ENCODE peak calls at places on chromosomes 5 and 9, in six cellular contexts. One of them, this sample, is unnamed.

GRCh38 chr9:129850821-129851540 is 15.7 kb downstream of the USP20 start:
- DNase-seq in GM23248: no peak
- DNase-seq in nucleus accumbens: no peak
- DNase-seq in SW 1271: no peak
- DNase-seq in AG04450: no peak
- DNase-seq in GDM1: no peak
- DNase-seq in this sample: no peak

GRCh38 chr5:155368490-155368889 is 354.9 kb downstream of the KIF4B start:
- DNase-seq in nucleus accumbens: no peak
- DNase-seq in SW 1271: no peak
- DNase-seq in GM23248: no peak
- DNase-seq in AG04450: no peak
- DNase-seq in GDM1: no peak
- DNase-seq in this sample: no peak

GRCh38 chr5:54251981-54252380 is 58.4 kb downstream of the ARL15 start:
- DNase-seq in GDM1: no peak
- DNase-seq in GM23248: peak
- DNase-seq in SW 1271: no peak
- DNase-seq in nucleus accumbens: no peak
- DNase-seq in AG04450: no peak
- DNase-seq in this sample: no peak

GRCh38 chr9:89880721-89881120 is 275.9 kb downstream of the GADD45G start:
- DNase-seq in nucleus accumbens: no peak
- DNase-seq in AG04450: no peak
- DNase-seq in GM23248: no peak
- DNase-seq in SW 1271: no peak
- DNase-seq in GDM1: no peak
- DNase-seq in this sample: no peak

GRCh38 chr5:56450766-56451165 is 217.6 kb upstream of the ANKRD55 start:
- DNase-seq in SW 1271: no peak
- DNase-seq in GDM1: no peak
- DNase-seq in GM23248: no peak
- DNase-seq in AG04450: no peak
- DNase-seq in nucleus accumbens: no peak
- DNase-seq in this sample: no peak

GRCh38 chr5:181163487-181164075 is 16.2 kb downstream of the OR2V2 start:
- DNase-seq in nucleus accumbens: no peak
- DNase-seq in GM23248: no peak
- DNase-seq in GDM1: no peak
- DNase-seq in SW 1271: no peak
- DNase-seq in AG04450: no peak
- DNase-seq in this sample: no peak

GRCh38 chr5:23451156-23451555 is 56.3 kb upstream of the PRDM9 start:
- DNase-seq in SW 1271: no peak
- DNase-seq in AG04450: no peak
- DNase-seq in GDM1: no peak
- DNase-seq in nucleus accumbens: no peak
- DNase-seq in GM23248: no peak
- DNase-seq in this sample: no peak

GRCh38 chr9:92432350-92432749 is 8.1 kb upstream of the OMD start:
- DNase-seq in AG04450: no peak
- DNase-seq in nucleus accumbens: no peak
- DNase-seq in GDM1: no peak
- DNase-seq in GM23248: no peak
- DNase-seq in SW 1271: no peak
- DNase-seq in this sample: no peak

GRCh38 chr5:9622891-9623547 is 7.1 kb downstream of the TAS2R1 start:
- DNase-seq in SW 1271: peak
- DNase-seq in GM23248: peak
- DNase-seq in AG04450: peak
- DNase-seq in GDM1: no peak
- DNase-seq in nucleus accumbens: no peak
- DNase-seq in this sample: no peak

GRCh38 chr9:126693428-126693931 is 79.8 kb downstream of the LMX1B start:
- DNase-seq in SW 1271: no peak
- DNase-seq in nucleus accumbens: no peak
- DNase-seq in AG04450: no peak
- DNase-seq in GDM1: no peak
- DNase-seq in GM23248: no peak
- DNase-seq in this sample: no peak

GRCh38 chr9:115952667-115953316 is 200.8 kb upstream of the PAPPA start:
- DNase-seq in SW 1271: no peak
- DNase-seq in GDM1: no peak
- DNase-seq in nucleus accumbens: no peak
- DNase-seq in AG04450: peak
- DNase-seq in GM23248: peak
- DNase-seq in this sample: no peak

GRCh38 chr9:126411225-126411947 is 84.8 kb downstream of the MVB12B start:
- DNase-seq in GM23248: peak
- DNase-seq in GDM1: no peak
- DNase-seq in AG04450: no peak
- DNase-seq in nucleus accumbens: no peak
- DNase-seq in SW 1271: no peak
- DNase-seq in this sample: no peak

GRCh38 chr9:37952731-37953130 is 48.8 kb upstream of the SLC25A51 start:
- DNase-seq in GDM1: no peak
- DNase-seq in AG04450: no peak
- DNase-seq in SW 1271: peak
- DNase-seq in GM23248: peak
- DNase-seq in nucleus accumbens: no peak
- DNase-seq in this sample: no peak